ENCODE peak calls at places on chromosomes 13 and 19, in five cellular contexts. X, V, H, W and F are unnamed samples.

GRCh38 chr13:32007494-32007893 is 24.1 kb upstream of the FRY start:
- DNase-seq in X (no peak), H (no peak), V (peak; percentile 8), W (no peak), F (no peak)

GRCh38 chr13:93079294-93079693 is 147.3 kb upstream of the GPC6 start:
- DNase-seq in H (peak; percentile 15), X (no peak), V (peak; percentile 64), W (no peak), F (peak; percentile 7)

GRCh38 chr19:11578342-11579142 is 1.1 kb upstream of the ACP5 start:
- DNase-seq in V (no peak), H (peak; percentile 33), W (no peak), X (peak; percentile 73), F (peak; percentile 47)

GRCh38 chr13:70568571-70568970 is 460.3 kb upstream of the KLHL1 start:
- DNase-seq in H (peak; percentile 65), V (peak; percentile 26), X (no peak), W (peak; percentile 20), F (peak; percentile 42)

GRCh38 chr13:20015763-20016162 is 57.2 kb downstream of the ZMYM2 start:
- DNase-seq in H (no peak), X (no peak), V (no peak), W (no peak), F (no peak)

GRCh38 chr13:53250272-53250875 is 221.8 kb downstream of the OLFM4 start:
- DNase-seq in V (peak; percentile 72), X (no peak), W (peak; percentile 80), H (peak; percentile 67), F (peak; percentile 85)

GRCh38 chr19:32691952-32692726 is 518 bp downstream of the NUDT19 start:
- DNase-seq in X (peak; percentile 72), H (peak; percentile 75), V (peak; percentile 69), W (peak; percentile 36), F (peak; percentile 70)

GRCh38 chr19:2665103-2665502 is 37.4 kb downstream of the GNG7 start:
- DNase-seq in H (no peak), X (no peak), V (no peak), W (no peak), F (no peak)

GRCh38 chr13:49690133-49690989 is 925 bp downstream of the EBPL start:
- DNase-seq in X (no peak), V (peak; percentile 87), H (peak; percentile 64), W (no peak), F (peak; percentile 3)

GRCh38 chr13:95509521-95510315 is 42.8 kb upstream of the CLDN10 start:
- DNase-seq in X (no peak), H (peak; percentile 75), V (peak; percentile 10), W (no peak), F (peak; percentile 38)

GRCh38 chr19:17365361-17365760 is 11.8 kb downstream of the PLVAP start:
- DNase-seq in V (no peak), X (no peak), W (no peak), H (no peak), F (no peak)

GRCh38 chr19:39087907-39088686 is 3.9 kb downstream of the ACP7 start:
- DNase-seq in W (no peak), X (no peak), H (no peak), V (no peak), F (no peak)

GRCh38 chr19:41449079-41449864 is 6.3 kb downstream of the ERICH4 start:
- DNase-seq in X (peak; percentile 90), W (peak; percentile 79), H (peak; percentile 68), V (peak; percentile 61), F (peak; percentile 87)

GRCh38 chr13:72696590-72696989 is 30.8 kb downstream of the MZT1 start:
- DNase-seq in W (no peak), V (peak; percentile 10), X (no peak), H (peak; percentile 18), F (no peak)

GRCh38 chr13:73910733-73911132 is 223.5 kb downstream of the KLF12 start:
- DNase-seq in H (no peak), V (no peak), W (no peak), X (no peak), F (no peak)

GRCh38 chr19:15417699-15418098 is 1.1 kb downstream of the AKAP8L start:
- DNase-seq in V (no peak), H (no peak), W (no peak), X (no peak), F (peak; percentile 41)

GRCh38 chr13:92390217-92390616 is 836.4 kb upstream of the GPC6 start:
- DNase-seq in X (no peak), W (no peak), H (peak; percentile 7), V (no peak), F (no peak)

GRCh38 chr13:98216135-98216565 is 39.1 kb upstream of the RNF113B start:
- DNase-seq in H (peak; percentile 94), X (no peak), W (no peak), V (peak; percentile 93), F (peak; percentile 38)

GRCh38 chr13:100209857-100210580 is 121.1 kb downstream of the PCCA start:
- DNase-seq in W (no peak), H (no peak), X (no peak), V (peak; percentile 82), F (no peak)

GRCh38 chr19:15114153-15114540 is 6.9 kb downstream of the SYDE1 start:
- DNase-seq in X (no peak), V (peak; percentile 65), H (peak; percentile 20), W (no peak), F (no peak)

GRCh38 chr13:32315255-32316029 is at the start of the genes BRCA2 and ZAR1L:
- DNase-seq in H (peak; percentile 93), W (peak; percentile 66), X (peak; percentile 90), V (peak; percentile 87), F (peak; percentile 95)

GRCh38 chr19:31715249-31715944 is 366.2 kb upstream of the TSHZ3 start:
- DNase-seq in H (peak; percentile 6), X (no peak), V (no peak), W (no peak), F (peak; percentile 55)

GRCh38 chr19:32308436-32309077 is 36.9 kb upstream of the ZNF507 start:
- DNase-seq in W (no peak), X (no peak), H (no peak), V (no peak), F (no peak)

GRCh38 chr19:7250057-7250596 is 44.1 kb downstream of the INSR start:
- DNase-seq in X (no peak), W (no peak), V (no peak), H (no peak), F (no peak)
- H3K4me3 ChIP-seq in X (no peak overlapping the region), W (no peak overlapping the region), V (no peak overlapping the region), H (no peak overlapping the region), F (no peak overlapping the region)

DNA sequence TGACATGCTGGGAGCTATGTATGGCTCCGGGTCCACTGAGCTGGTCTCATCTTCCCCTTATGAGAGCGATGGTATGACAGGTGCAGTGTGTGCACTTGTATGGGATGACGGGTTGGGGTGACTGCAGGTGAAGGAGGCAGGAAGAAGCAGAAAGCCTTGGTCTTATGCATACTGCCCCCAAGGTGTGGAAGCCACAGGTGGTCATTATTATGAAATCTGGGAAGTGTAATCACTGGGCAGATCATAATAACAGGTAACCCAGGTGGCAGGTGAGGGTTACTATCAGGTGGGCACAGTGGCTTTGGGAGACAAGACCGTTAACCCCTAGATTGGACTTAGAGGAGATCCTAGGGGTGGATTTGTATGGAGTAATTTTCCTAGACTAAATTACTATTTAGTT is 118.0 kb downstream of the RFC3 start:
- DNase-seq in H (no peak), V (no peak), X (no peak), W (no peak), F (no peak)
- H2BK15ac ChIP-seq in H (no peak overlapping the region), V (no peak overlapping the region), X (no peak overlapping the region), W (no peak overlapping the region), F (no peak overlapping the region)

GRCh38 chr19:47509170-47509847 is 5.6 kb downstream of the NAPA start:
- DNase-seq in V (no peak), W (no peak), H (no peak), X (no peak), F (no peak)

GRCh38 chr19:47507031-47507430 is 7.8 kb downstream of the NAPA start:
- DNase-seq in X (no peak), H (no peak), V (no peak), W (no peak), F (no peak)

GRCh38 chr19:47508721-47509120 is 6.1 kb downstream of the NAPA start:
- DNase-seq in H (no peak), X (no peak), W (no peak), V (no peak), F (no peak)

GRCh38 chr19:47506459-47506858 is 8.4 kb downstream of the NAPA start:
- DNase-seq in V (no peak), X (no peak), H (no peak), W (no peak), F (no peak)

GRCh38 chr19:47507924-47508553 is 6.8 kb downstream of the NAPA start:
- DNase-seq in X (no peak), H (no peak), V (no peak), W (no peak), F (peak; percentile 32)
- H3K4me2 ChIP-seq in X (no peak overlapping the region), H (no peak overlapping the region), V (no peak overlapping the region), W (no peak overlapping the region), F (no peak overlapping the region)

GRCh38 chr13:113742445-113743120 is 16.4 kb upstream of the TMEM255B start:
- DNase-seq in H (no peak), W (no peak), V (no peak), X (no peak), F (no peak)

GRCh38 chr13:113743366-113744195 is 15.4 kb upstream of the TMEM255B start:
- DNase-seq in V (no peak), H (no peak), X (no peak), W (no peak), F (no peak)

GRCh38 chr13:113740661-113741060 is 18.4 kb upstream of the TMEM255B start:
- DNase-seq in X (no peak), H (no peak), V (no peak), W (no peak), F (no peak)

GRCh38 chr13:113741101-113741731 is 17.8 kb upstream of the TMEM255B start:
- DNase-seq in X (no peak), W (no peak), V (no peak), H (no peak), F (no peak)

GRCh38 chr13:113742000-113742441 is 17.0 kb upstream of the TMEM255B start:
- DNase-seq in V (peak; percentile 50), W (no peak), X (no peak), H (peak; percentile 19), F (peak; percentile 50)
- H3K4me3 ChIP-seq in V (no peak overlapping the region), W (no peak overlapping the region), X (no peak overlapping the region), H (no peak overlapping the region), F (no peak overlapping the region)

DNA sequence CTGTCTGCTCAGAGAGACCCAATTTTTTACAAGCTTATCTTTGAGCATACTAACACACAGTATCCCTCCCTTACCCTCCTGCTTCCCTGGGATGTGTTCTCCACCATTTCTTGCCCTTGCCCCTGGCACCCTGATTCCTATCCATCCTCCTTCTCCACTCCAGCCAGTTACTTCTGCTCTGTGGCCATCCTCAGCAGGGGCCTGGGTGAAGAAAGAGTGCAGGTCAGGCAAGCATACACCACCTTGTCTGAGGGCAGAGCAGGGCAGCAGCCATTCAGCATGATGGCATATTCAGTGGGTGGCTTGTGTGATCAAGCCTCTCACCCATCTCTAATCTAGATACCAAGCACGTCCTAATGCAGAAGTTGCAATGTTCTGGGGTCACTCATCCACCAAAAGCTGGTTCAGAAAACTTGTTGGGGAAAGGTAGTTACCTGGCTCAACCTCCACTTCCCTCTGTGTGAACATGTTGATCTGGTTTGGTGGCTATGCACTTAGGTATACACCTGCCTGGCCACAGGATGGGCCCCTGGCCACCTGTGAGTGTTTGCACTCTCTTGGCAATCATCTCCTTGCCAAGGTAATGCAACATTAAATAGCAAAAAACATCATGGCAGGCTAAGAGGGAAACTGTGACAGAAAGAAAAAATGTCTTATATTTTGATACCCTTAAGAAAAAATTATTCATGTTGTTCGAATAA is 900.3 kb upstream of the MIR17HG start:
- DNase-seq in H (no peak), X (no peak), W (no peak), V (no peak), F (no peak)
- H2BK15ac ChIP-seq in H (no peak overlapping the region), X (no peak overlapping the region), W (no peak overlapping the region), V (peak overlapping the region; percentile 87), F (no peak overlapping the region)